ENCODE peak calls at places on chromosomes 3 and 15, in five cellular contexts. One of them, this sample, is unnamed.

GRCh38 chr15:59313703-59314332 is 58.9 kb downstream of the MYO1E start:
- DNase-seq in SK-N-SH: no peak
- DNase-seq in K562: no peak
- DNase-seq in GM12878: peak
- DNase-seq in H1: no peak
- DNase-seq in this sample: no peak

GRCh38 chr15:68316061-68316804 is 38.7 kb downstream of the FEM1B start:
- DNase-seq in GM12878: no peak
- DNase-seq in H1: no peak
- DNase-seq in SK-N-SH: no peak
- DNase-seq in K562: peak
- DNase-seq in this sample: no peak

GRCh38 chr15:82081904-82082810 is 36.3 kb upstream of the MEX3B start:
- DNase-seq in SK-N-SH: peak
- DNase-seq in GM12878: no peak
- DNase-seq in K562: peak
- DNase-seq in H1: no peak
- DNase-seq in this sample: no peak

GRCh38 chr3:184372911-184373310 is 5.1 kb downstream of the THPO start:
- DNase-seq in GM12878: no peak
- DNase-seq in H1: no peak
- DNase-seq in K562: no peak
- DNase-seq in SK-N-SH: no peak
- DNase-seq in this sample: no peak

GRCh38 chr15:65369148-65369547 is 8.7 kb downstream of the IGDCC3 start:
- DNase-seq in H1: no peak
- DNase-seq in K562: no peak
- DNase-seq in SK-N-SH: no peak
- DNase-seq in GM12878: no peak
- DNase-seq in this sample: no peak

GRCh38 chr15:34246276-34247010 is 21.6 kb downstream of the EMC4 start:
- DNase-seq in SK-N-SH: no peak
- DNase-seq in H1: no peak
- DNase-seq in K562: no peak
- DNase-seq in GM12878: no peak
- DNase-seq in this sample: no peak

GRCh38 chr3:196168808-196169391 is 42.3 kb downstream of the ZDHHC19 start:
- DNase-seq in GM12878: no peak
- DNase-seq in K562: no peak
- DNase-seq in H1: no peak
- DNase-seq in SK-N-SH: no peak
- DNase-seq in this sample: no peak

GRCh38 chr3:153232737-153233330 is 70.8 kb downstream of the RAP2B start:
- DNase-seq in K562: no peak
- DNase-seq in SK-N-SH: no peak
- DNase-seq in GM12878: no peak
- DNase-seq in H1: no peak
- DNase-seq in this sample: no peak

GRCh38 chr3:99789322-99789721 is 28.3 kb upstream of the CMSS1 start:
- DNase-seq in SK-N-SH: peak
- DNase-seq in H1: no peak
- DNase-seq in K562: peak
- DNase-seq in GM12878: no peak
- DNase-seq in this sample: no peak

GRCh38 chr3:191399918-191400317 is 61.0 kb upstream of the PYDC2 start:
- DNase-seq in GM12878: no peak
- DNase-seq in K562: no peak
- DNase-seq in H1: no peak
- DNase-seq in SK-N-SH: no peak
- DNase-seq in this sample: no peak

GRCh38 chr3:128845119-128845518 is 34.3 kb upstream of the ACAD9 start:
- DNase-seq in H1: no peak
- DNase-seq in SK-N-SH: peak
- DNase-seq in GM12878: no peak
- DNase-seq in K562: peak
- DNase-seq in this sample: no peak

GRCh38 chr15:60423540-60423939 is 25.8 kb upstream of the ANXA2 start:
- DNase-seq in SK-N-SH: no peak
- DNase-seq in K562: no peak
- DNase-seq in GM12878: no peak
- DNase-seq in H1: no peak
- DNase-seq in this sample: no peak

GRCh38 chr3:66442254-66443249 is 58.3 kb downstream of the LRIG1 start:
- DNase-seq in SK-N-SH: no peak
- DNase-seq in K562: no peak
- DNase-seq in GM12878: no peak
- DNase-seq in H1: peak
- DNase-seq in this sample: no peak

GRCh38 chr3:196227086-196227485 is 10.8 kb downstream of the SLC51A start:
- DNase-seq in GM12878: no peak
- DNase-seq in SK-N-SH: no peak
- DNase-seq in H1: no peak
- DNase-seq in K562: no peak
- DNase-seq in this sample: no peak

GRCh38 chr15:59315914-59316428 is 56.7 kb downstream of the MYO1E start:
- DNase-seq in H1: no peak
- DNase-seq in K562: no peak
- DNase-seq in GM12878: no peak
- DNase-seq in SK-N-SH: no peak
- DNase-seq in this sample: no peak

GRCh38 chr3:64987731-64988130 is 299.9 kb upstream of the ADAMTS9 start:
- DNase-seq in GM12878: no peak
- DNase-seq in H1: no peak
- DNase-seq in K562: no peak
- DNase-seq in SK-N-SH: no peak
- DNase-seq in this sample: no peak

GRCh38 chr3:45922039-45922326 is 21.3 kb upstream of the CXCR6 start:
- DNase-seq in SK-N-SH: no peak
- DNase-seq in H1: no peak
- DNase-seq in GM12878: no peak
- DNase-seq in K562: no peak
- DNase-seq in this sample: no peak

GRCh38 chr15:31265871-31266711 is 60.5 kb upstream of the KLF13 start:
- DNase-seq in SK-N-SH: peak
- DNase-seq in H1: no peak
- DNase-seq in K562: no peak
- DNase-seq in GM12878: peak
- DNase-seq in this sample: peak

GRCh38 chr3:124281453-124282316 is 289.8 kb upstream of the ROPN1 start:
- DNase-seq in GM12878: no peak
- DNase-seq in K562: peak
- DNase-seq in H1: no peak
- DNase-seq in SK-N-SH: peak
- DNase-seq in this sample: no peak

GRCh38 chr3:129238945-129239705 is 10.3 kb upstream of the COPG1 start:
- DNase-seq in GM12878: no peak
- DNase-seq in SK-N-SH: no peak
- DNase-seq in H1: no peak
- DNase-seq in K562: peak
- DNase-seq in this sample: no peak

GRCh38 chr3:12405432-12406272 is 78.6 kb upstream of the TSEN2 start:
- DNase-seq in GM12878: no peak
- DNase-seq in SK-N-SH: no peak
- DNase-seq in K562: peak
- DNase-seq in H1: no peak
- DNase-seq in this sample: peak

GRCh38 chr3:170132335-170132734 is 49.2 kb downstream of the PHC3 start:
- DNase-seq in H1: no peak
- DNase-seq in GM12878: no peak
- DNase-seq in SK-N-SH: no peak
- DNase-seq in K562: peak
- DNase-seq in this sample: no peak

GRCh38 chr15:35624881-35625280 is 78.9 kb upstream of the DPH6 start:
- DNase-seq in SK-N-SH: no peak
- DNase-seq in GM12878: no peak
- DNase-seq in H1: no peak
- DNase-seq in K562: no peak
- DNase-seq in this sample: no peak

GRCh38 chr15:73924258-73924921 is 1.9 kb upstream of the LOXL1 start:
- DNase-seq in H1: no peak
- DNase-seq in GM12878: no peak
- DNase-seq in K562: no peak
- DNase-seq in SK-N-SH: no peak
- DNase-seq in this sample: no peak

GRCh38 chr3:105905328-105905727 is 36.5 kb upstream of the CBLB start:
- DNase-seq in SK-N-SH: no peak
- DNase-seq in H1: no peak
- DNase-seq in K562: no peak
- DNase-seq in GM12878: no peak
- DNase-seq in this sample: no peak

GRCh38 chr3:155492841-155493240 is 199.4 kb upstream of the STRIT1 start:
- DNase-seq in SK-N-SH: no peak
- DNase-seq in H1: no peak
- DNase-seq in K562: no peak
- DNase-seq in GM12878: no peak
- DNase-seq in this sample: no peak

GRCh38 chr15:40038267-40038653 is 721 bp downstream of the SRP14 start:
- DNase-seq in GM12878: no peak
- DNase-seq in K562: no peak
- DNase-seq in H1: no peak
- DNase-seq in SK-N-SH: peak
- DNase-seq in this sample: no peak

GRCh38 chr15:22980189-22981136 is at the start of gene CYFIP1:
- DNase-seq in H1: peak
- DNase-seq in SK-N-SH: peak
- DNase-seq in K562: peak
- DNase-seq in GM12878: no peak
- DNase-seq in this sample: peak

GRCh38 chr3:139173372-139174108 is 128.8 kb upstream of the PRR23C start:
- DNase-seq in SK-N-SH: no peak
- DNase-seq in H1: no peak
- DNase-seq in K562: no peak
- DNase-seq in GM12878: peak
- DNase-seq in this sample: no peak

GRCh38 chr15:85337398-85338074 is 42.9 kb upstream of the AKAP13 start:
- DNase-seq in K562: no peak
- DNase-seq in H1: no peak
- DNase-seq in SK-N-SH: no peak
- DNase-seq in GM12878: no peak
- DNase-seq in this sample: no peak

GRCh38 chr3:132180337-132180791 is 136.8 kb upstream of the ACP3 start:
- DNase-seq in K562: no peak
- DNase-seq in GM12878: peak
- DNase-seq in SK-N-SH: peak
- DNase-seq in H1: peak
- DNase-seq in this sample: no peak

DNA sequence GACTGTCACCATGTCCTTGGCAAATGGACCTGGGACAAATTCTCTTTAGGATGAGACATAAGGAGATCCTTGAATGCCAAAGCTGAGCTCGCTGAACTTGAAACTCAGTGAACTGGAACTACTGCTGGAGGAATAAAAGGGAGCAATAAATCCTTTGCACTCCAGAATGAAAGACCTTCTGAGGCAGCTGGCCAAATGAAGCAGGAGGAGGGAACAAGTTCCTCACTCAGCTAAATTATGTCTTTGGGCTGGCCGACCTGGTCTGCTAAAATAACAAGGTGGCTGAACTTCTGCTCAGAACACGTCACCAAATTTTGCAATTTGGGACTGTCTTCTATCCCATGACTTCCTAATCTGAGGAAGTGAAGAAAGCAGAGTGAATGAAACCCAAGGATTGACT is 314.7 kb downstream of the LPP start:
- DNase-seq in GM12878: no peak
- DNase-seq in K562: no peak
- DNase-seq in SK-N-SH: no peak
- DNase-seq in H1: no peak
- DNase-seq in this sample: no peak
- H3K27ac ChIP-seq in GM12878: no peak
- H3K27ac ChIP-seq in K562: no peak
- H3K27ac ChIP-seq in SK-N-SH: peak
- H3K27ac ChIP-seq in H1: no peak
- H3K27ac ChIP-seq in this sample: no peak

DNA sequence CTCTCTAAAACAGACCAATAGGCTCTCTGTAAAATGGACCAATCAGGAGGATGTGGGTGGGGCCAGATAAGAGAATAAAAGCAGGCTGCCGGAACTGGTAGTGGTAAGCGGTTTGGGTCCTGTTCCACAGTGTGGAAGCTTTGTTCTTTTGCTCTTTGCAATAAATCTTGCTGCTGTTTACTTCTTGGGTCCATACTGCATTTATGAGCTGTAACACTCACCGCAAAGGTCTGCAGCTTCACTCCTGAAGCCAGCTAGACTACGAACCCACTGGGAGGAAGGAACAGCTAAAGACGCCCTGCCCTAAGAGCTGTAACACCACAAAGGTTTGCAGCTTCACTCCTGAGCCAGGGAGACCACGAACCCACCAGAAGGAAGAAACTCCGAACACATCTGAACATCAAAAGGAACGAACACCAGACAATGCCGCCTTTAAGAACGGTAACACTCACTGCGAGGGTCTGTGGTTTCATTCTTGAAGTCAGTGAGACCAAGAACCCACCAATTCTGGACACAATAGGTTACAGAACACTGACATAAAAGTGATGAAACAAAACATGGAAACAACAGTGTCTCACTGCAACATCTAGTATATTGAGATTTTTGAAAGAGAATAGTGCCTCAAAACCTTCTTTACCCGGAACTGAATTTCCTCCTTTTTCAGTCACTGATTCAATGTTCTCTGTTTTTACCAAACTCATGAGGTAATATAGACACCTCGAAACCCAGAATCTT is 28.8 kb upstream of the PLSCR2 start:
- DNase-seq in SK-N-SH: no peak
- DNase-seq in H1: no peak
- DNase-seq in GM12878: no peak
- DNase-seq in K562: no peak
- DNase-seq in this sample: no peak
- TF ChIP-seq GABPA in SK-N-SH: no peak
- TF ChIP-seq GABPA in H1: no peak
- TF ChIP-seq GABPA in GM12878: no peak
- TF ChIP-seq GABPA in K562: no peak
- TF ChIP-seq GABPA in this sample: no peak

DNA sequence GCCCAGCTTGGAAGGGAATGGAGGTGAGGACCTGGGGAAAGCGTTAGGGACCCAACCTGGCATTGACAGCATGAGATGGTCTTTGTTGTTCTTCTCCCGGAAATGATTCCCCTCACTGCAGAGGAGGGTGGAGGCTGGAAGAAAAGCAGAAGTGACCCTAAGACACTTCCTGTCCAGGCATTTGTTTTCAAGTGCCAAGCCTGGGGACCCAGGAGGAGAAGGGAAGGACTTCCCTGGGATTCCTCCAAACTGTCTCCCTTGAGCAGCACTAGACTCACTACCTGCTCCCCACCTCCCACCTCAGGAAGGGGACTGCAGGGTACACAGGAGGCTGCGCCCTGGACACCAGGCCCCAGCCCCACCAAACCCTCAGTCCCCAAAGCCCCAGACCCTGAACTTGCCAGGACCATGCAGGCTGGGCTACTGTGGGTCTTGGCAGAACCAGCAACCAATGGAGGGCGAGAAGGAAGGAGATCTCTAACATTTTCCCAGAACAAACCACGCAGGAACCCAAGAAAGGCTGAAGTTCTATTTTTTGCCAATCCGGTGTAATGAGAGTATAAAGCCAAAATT is 9.8 kb upstream of the VIPR1 start:
- DNase-seq in H1: no peak
- DNase-seq in K562: no peak
- DNase-seq in SK-N-SH: no peak
- DNase-seq in GM12878: no peak
- DNase-seq in this sample: no peak
- H3K27ac ChIP-seq in H1: no peak
- H3K27ac ChIP-seq in K562: no peak
- H3K27ac ChIP-seq in SK-N-SH: no peak
- H3K27ac ChIP-seq in GM12878: peak
- H3K27ac ChIP-seq in this sample: peak

GRCh38 chr3:25344609-25345008 is 83.5 kb upstream of the RARB start:
- DNase-seq in H1: no peak
- DNase-seq in K562: no peak
- DNase-seq in SK-N-SH: no peak
- DNase-seq in GM12878: no peak
- DNase-seq in this sample: no peak
- TF ChIP-seq GABPA in H1: no peak
- TF ChIP-seq GABPA in K562: no peak
- TF ChIP-seq GABPA in SK-N-SH: no peak
- TF ChIP-seq GABPA in GM12878: no peak
- TF ChIP-seq GABPA in this sample: no peak

This sample was measured in HL-60.